ENCODE peak calls at places on chromosomes 7 and 10, in six cellular contexts. D, R, X, Y, I and T are unnamed samples. For H3K9me3, the result is how much of the 10 kb centered on the place peaks cover.

GRCh38 chr10:28880551-28880950 is 203.2 kb downstream of the BAMBI start:
- DNase-seq in I (no peak), D (no peak), R (peak), Y (no peak), X (no peak), T (no peak)

GRCh38 chr10:29482591-29483421 is 152.0 kb downstream of the SVIL start:
- DNase-seq in D (no peak), R (peak), Y (no peak), I (no peak), X (no peak), T (peak)

GRCh38 chr7:121510858-121511482 is 114.9 kb upstream of the FAM3C start:
- DNase-seq in D (no peak), X (no peak), R (peak), Y (peak), I (no peak), T (no peak)

GRCh38 chr10:18097524-18097923 is 42.7 kb upstream of the CACNB2 start:
- DNase-seq in X (no peak), R (peak), D (no peak), I (no peak), Y (no peak), T (no peak)

GRCh38 chr7:150755473-150756099 is 18.4 kb downstream of the GIMAP5 start:
- DNase-seq in I (no peak), X (no peak), D (peak), Y (no peak), R (no peak), T (peak)

GRCh38 chr10:3777876-3778707 is 6.9 kb downstream of the KLF6 start:
- DNase-seq in D (peak), Y (no peak), R (peak), X (no peak), I (no peak), T (peak)

GRCh38 chr10:10911471-10911921 is 106.2 kb upstream of the CELF2 start:
- DNase-seq in I (no peak), R (peak), Y (peak), D (peak), X (peak), T (peak)

GRCh38 chr7:135263321-135263970 is 29.8 kb downstream of the STRA8 start:
- DNase-seq in R (no peak), X (no peak), Y (no peak), I (no peak), D (no peak), T (no peak)

GRCh38 chr10:17523917-17524316 is 69.5 kb upstream of the ST8SIA6 start:
- DNase-seq in X (no peak), I (peak), R (no peak), D (no peak), Y (no peak), T (no peak)

GRCh38 chr7:15558747-15559146 is 3.1 kb downstream of the AGMO start:
- DNase-seq in D (no peak), Y (no peak), I (no peak), X (no peak), R (no peak), T (no peak)

GRCh38 chr10:86186633-86187032 is 180.0 kb downstream of the GRID1 start:
- DNase-seq in Y (no peak), R (no peak), X (no peak), I (no peak), D (no peak), T (no peak)

GRCh38 chr7:13024323-13024722 is 336.9 kb downstream of the ARL4A start:
- DNase-seq in I (no peak), X (no peak), R (peak), D (no peak), Y (no peak), T (no peak)

GRCh38 chr10:57707300-57707658 is 560.4 kb downstream of the IPMK start:
- DNase-seq in X (no peak), D (no peak), R (no peak), Y (no peak), I (no peak), T (no peak)

GRCh38 chr7:147879116-147879750 is 711.3 kb upstream of the C7orf33 start:
- DNase-seq in Y (no peak), D (no peak), X (no peak), R (no peak), I (no peak), T (no peak)

GRCh38 chr7:29135851-29136250 is 10.5 kb downstream of the CPVL start:
- DNase-seq in X (no peak), I (no peak), R (no peak), Y (no peak), D (no peak), T (no peak)

GRCh38 chr7:53151496-53151895 is 116.1 kb downstream of the POM121L12 start:
- DNase-seq in X (no peak), D (no peak), R (no peak), Y (no peak), I (no peak), T (no peak)

GRCh38 chr7:64504581-64505120 is 58.2 kb downstream of the ZNF680 start:
- DNase-seq in R (no peak), Y (no peak), X (no peak), D (no peak), I (no peak), T (peak)
- H3K9me3 ChIP-seq in R (under half), Y (under half), X (half or more), D (under half), I (under half), T (under half)

DNA sequence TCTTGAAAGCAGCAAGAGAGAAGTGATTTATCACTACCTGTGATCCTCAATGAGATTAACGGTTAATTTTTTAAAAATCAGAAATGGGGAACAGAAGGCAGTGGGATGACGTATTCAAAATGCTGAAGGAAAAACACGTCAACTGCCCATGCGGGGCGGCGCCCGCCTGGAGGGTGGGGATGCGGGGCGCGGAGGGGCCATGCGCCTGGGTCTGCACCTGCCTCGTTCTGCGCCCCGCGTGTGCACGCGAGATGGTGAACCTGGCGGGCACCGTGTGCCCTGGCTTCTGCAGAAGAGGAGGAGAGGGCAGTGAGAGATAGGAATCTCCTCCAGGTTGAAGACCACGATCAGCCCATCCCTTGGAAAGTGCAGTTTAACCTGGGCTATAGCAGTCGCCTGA is 79.3 kb upstream of the ZNF32 start:
- DNase-seq in R (no peak), D (no peak), Y (no peak), I (no peak), X (no peak), T (no peak)
- H3K9me3 ChIP-seq in R (under half), D (under half), Y (under half), I (under half), X (under half), T (under half)

DNA sequence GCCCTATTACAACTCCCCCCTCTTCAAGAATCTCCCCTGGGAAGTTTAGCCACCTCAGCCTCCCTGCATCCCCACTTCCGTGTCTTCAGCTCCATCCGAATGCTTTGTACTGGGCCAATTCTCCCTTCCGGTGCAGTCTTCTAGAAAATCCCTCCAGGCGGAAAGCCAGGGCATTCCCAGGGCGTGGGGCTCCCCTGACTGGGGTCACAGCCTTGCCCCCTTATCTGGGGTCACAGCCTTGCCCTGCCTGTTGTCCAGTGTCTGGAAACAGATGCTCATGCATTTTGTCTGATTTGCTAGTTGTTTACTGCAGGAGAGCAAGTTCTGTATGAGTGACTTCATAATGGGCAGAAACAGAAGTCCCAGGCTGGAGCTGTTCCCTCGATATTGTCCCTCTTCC is 112.5 kb upstream of the TCERG1L start:
- DNase-seq in R (no peak), D (no peak), X (no peak), I (no peak), Y (no peak), T (no peak)
- H3K9me3 ChIP-seq in R (under half), D (under half), X (under half), I (under half), Y (under half), T (under half)

DNA sequence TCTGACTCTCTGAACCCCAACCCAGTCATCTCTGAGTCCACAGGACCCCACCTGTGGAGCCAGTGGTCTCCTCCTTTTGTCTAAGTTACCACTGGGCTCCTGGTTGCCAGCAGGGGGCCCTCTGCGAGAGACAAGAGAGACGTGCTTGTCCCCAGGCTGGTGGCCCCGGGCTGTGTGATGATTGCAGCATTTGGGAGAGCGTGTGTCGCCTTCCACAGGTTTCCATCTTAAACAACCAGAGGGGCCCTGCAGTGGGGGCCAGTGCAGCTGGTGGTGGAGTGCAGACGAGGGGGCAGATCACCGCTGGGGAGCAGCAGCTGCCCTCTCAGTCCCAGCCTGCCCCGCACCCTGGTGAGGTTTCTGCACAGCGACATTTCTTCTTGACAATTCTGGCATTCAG is 122.4 kb upstream of the PPP2R2D start:
- DNase-seq in X (no peak), D (no peak), R (no peak), I (no peak), Y (no peak), T (no peak)
- H3K9me3 ChIP-seq in X (under half), D (under half), R (under half), I (under half), Y (under half), T (under half)

DNA sequence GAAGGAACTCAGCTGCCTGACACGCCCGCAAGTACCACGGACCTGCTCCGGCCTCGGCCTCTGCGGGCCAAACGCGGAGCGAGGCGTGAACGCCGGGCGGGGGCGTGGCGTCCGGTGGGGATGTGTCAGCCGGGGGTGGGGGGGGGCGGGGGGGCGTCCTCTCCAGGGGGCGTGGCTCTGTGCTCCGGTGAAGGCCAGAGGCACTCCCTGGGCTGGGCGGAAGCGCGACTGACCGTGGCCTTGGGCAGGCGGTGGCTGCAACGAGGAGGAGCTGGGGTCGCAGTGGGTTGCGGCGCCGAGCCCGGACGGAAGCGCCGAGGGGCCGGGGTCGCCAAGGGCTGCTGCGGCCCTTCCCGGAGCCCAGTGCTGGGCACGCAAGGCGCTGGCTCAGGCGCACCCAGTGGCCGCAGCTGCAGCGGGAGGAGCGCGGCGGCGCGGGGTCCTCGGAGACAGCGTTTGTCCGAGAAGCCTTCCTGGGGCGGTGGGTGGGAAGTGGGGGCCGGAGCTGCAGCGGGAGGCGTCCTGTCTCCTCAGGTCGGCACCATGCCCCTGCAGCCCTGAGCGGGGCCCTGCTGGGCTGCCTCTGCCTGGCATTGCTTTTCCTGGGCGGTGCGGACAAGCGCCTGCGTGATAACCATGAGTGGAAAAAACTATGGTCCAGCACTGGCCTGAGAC is 59.0 kb upstream of the NUPR2 start:
- DNase-seq in D (peak), I (no peak), X (no peak), Y (no peak), R (no peak), T (no peak)
- H3K9me3 ChIP-seq in D (under half), I (under half), X (under half), Y (under half), R (under half), T (under half)

GRCh38 chr7:68858497-68858896 is 739.8 kb upstream of the AUTS2 start:
- DNase-seq in I (no peak), D (no peak), R (no peak), X (no peak), Y (no peak), T (no peak)

GRCh38 chr7:68857571-68857970 is 740.7 kb upstream of the AUTS2 start:
- DNase-seq in D (no peak), Y (no peak), I (no peak), X (no peak), R (no peak), T (no peak)

GRCh38 chr7:68865351-68865885 is 732.9 kb upstream of the AUTS2 start:
- DNase-seq in X (no peak), R (no peak), Y (no peak), I (no peak), D (no peak), T (no peak)

GRCh38 chr7:68866136-68866535 is 732.1 kb upstream of the AUTS2 start:
- DNase-seq in R (no peak), X (no peak), I (no peak), D (no peak), Y (no peak), T (no peak)

GRCh38 chr7:68862736-68863135 is 735.5 kb upstream of the AUTS2 start:
- DNase-seq in R (no peak), I (no peak), X (no peak), D (no peak), Y (no peak), T (no peak)
- H3K9me3 ChIP-seq in R (under half), I (under half), X (under half), D (under half), Y (under half), T (under half)

DNA sequence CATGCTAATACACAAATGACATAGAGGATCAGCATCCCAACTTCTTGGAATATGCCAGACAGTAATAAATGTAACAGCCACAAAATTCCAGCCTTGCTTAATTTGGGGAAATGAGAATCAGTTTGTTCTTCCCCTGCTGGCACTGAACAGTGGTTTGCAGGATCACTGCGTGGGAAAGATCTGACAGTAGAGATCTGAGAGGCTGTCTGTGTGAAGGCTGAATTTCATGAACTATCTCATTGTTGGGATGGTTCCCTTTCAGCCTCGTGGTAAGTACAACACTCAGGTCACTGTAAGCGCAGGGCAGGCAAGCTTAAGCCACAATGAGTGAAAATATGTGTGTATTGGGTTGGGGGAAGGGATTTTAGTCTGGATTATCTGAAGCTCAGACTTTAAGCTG is 1078.1 kb downstream of the LRMDA start:
- DNase-seq in I (no peak), D (peak), Y (no peak), X (no peak), R (no peak), T (no peak)
- H3K9me3 ChIP-seq in I (under half), D (under half), Y (under half), X (under half), R (under half), T (under half)

GRCh38 chr7:680411-681127 is 45.9 kb upstream of the DNAAF5 start:
- DNase-seq in D (peak), X (no peak), I (no peak), Y (no peak), R (no peak), T (no peak)
- H3K9me3 ChIP-seq in D (under half), X (under half), I (under half), Y (under half), R (under half), T (under half)